ENCODE peak calls at places on chromosomes 16 and 17, in seven cellular contexts. A is neural progenitor cell; H is IMR-90; E is cardiac septum; Y is naive thymus-derived CD8-positive, alpha-beta T cell; S is stimulated activated CD8-positive, alpha-beta memory T cell treated with anti-CD3 and anti-CD28 coated beads, Interleukin-4, amount 100 ng/mL, for 1 hour; L is Kasumi-1. C is an unnamed sample.

GRCh38 chr17:21171309-21171922 is 42.5 kb downstream of the TMEM11 start:
- DNase-seq in A (no peak), H (no peak), Y (no peak), S (no peak), L (no peak), E (no peak), C (no peak)

GRCh38 chr17:67212231-67212630 is 32.8 kb downstream of the HELZ start:
- DNase-seq in A (no peak), H (peak; percentile 52), L (no peak), E (no peak), Y (no peak), S (no peak), C (no peak)

GRCh38 chr17:53032861-53033271 is 789.9 kb upstream of the KIF2B start:
- DNase-seq in L (peak; percentile 47), A (peak; percentile 87), Y (no peak), H (peak; percentile 0), S (no peak), E (no peak), C (no peak)

GRCh38 chr16:56269824-56270684 is 78.8 kb downstream of the GNAO1 start:
- DNase-seq in A (peak; percentile 20), S (no peak), Y (no peak), H (peak; percentile 86), E (peak; percentile 76), L (no peak), C (no peak)

GRCh38 chr17:59842901-59843652 is 49.7 kb downstream of the TUBD1 start:
- DNase-seq in L (no peak), Y (no peak), S (no peak), A (no peak), E (no peak), H (peak; percentile 97), C (no peak)

GRCh38 chr16:50631249-50631984 is 49.7 kb downstream of the SNX20 start:
- DNase-seq in S (no peak), E (no peak), H (no peak), A (no peak), Y (no peak), L (no peak), C (no peak)

GRCh38 chr17:48612854-48613691 is 2.0 kb downstream of the HOXB8 start:
- DNase-seq in A (peak; percentile 71), E (no peak), H (peak; percentile 61), S (no peak), L (no peak), Y (peak; percentile 61), C (no peak)

GRCh38 chr17:42135664-42136653 is 13.4 kb downstream of the HSPB9 start:
- DNase-seq in A (no peak), S (no peak), H (peak; percentile 85), E (peak; percentile 82), Y (no peak), L (peak; percentile 36), C (no peak)

GRCh38 chr16:19644877-19645276 is 73.2 kb downstream of the KNOP1 start:
- DNase-seq in L (no peak), H (peak; percentile 14), S (no peak), E (no peak), A (no peak), Y (no peak), C (no peak)

GRCh38 chr16:19898924-19899604 is 14.4 kb upstream of the GPRC5B start:
- DNase-seq in Y (peak; percentile 15), H (peak; percentile 46), A (peak; percentile 72), L (peak; percentile 1), S (no peak), E (no peak), C (no peak)

GRCh38 chr16:19323596-19323995 is 38.1 kb downstream of the CLEC19A start:
- DNase-seq in L (no peak), H (no peak), E (no peak), Y (no peak), A (no peak), S (no peak), C (no peak)

GRCh38 chr16:67182288-67182687 is 1.5 kb downstream of the MATCAP1 start:
- DNase-seq in E (no peak), Y (no peak), L (no peak), A (no peak), H (peak; percentile 23), S (no peak), C (no peak)

GRCh38 chr16:64982581-64982980 is 139.3 kb downstream of the CDH11 start:
- DNase-seq in H (peak; percentile 23), S (no peak), Y (no peak), A (no peak), L (no peak), E (no peak), C (no peak)

GRCh38 chr16:56807011-56807675 is 57.9 kb upstream of the SLC12A3 start:
- DNase-seq in L (no peak), H (peak; percentile 84), E (no peak), S (no peak), Y (no peak), A (no peak), C (no peak)

GRCh38 chr17:60300949-60301348 is 91.0 kb downstream of the USP32 start:
- DNase-seq in E (no peak), H (peak; percentile 13), S (no peak), L (no peak), A (no peak), Y (no peak), C (no peak)

GRCh38 chr17:59521465-59522126 is 43.8 kb upstream of the DHX40 start:
- DNase-seq in S (peak; percentile 8), A (peak; percentile 73), L (peak; percentile 64), E (peak; percentile 79), H (peak; percentile 59), Y (peak; percentile 56), C (no peak)

GRCh38 chr16:81457326-81458133 is 12.9 kb downstream of the CMIP start:
- DNase-seq in L (peak; percentile 61), A (no peak), H (peak; percentile 76), E (no peak), S (no peak), Y (no peak), C (no peak)

GRCh38 chr17:77619851-77620250 is 338.7 kb upstream of the TNRC6C start:
- DNase-seq in S (no peak), H (peak; percentile 86), A (no peak), Y (no peak), E (no peak), L (no peak), C (no peak)

GRCh38 chr17:81339502-81340296 is 44.6 kb upstream of the SLC38A10 start:
- DNase-seq in A (peak; percentile 61), S (no peak), L (no peak), H (no peak), E (no peak), Y (no peak), C (no peak)

GRCh38 chr17:66580178-66580577 is 254.7 kb upstream of the CACNG5 start:
- DNase-seq in H (peak; percentile 76), S (no peak), Y (no peak), A (peak; percentile 67), L (no peak), E (no peak), C (no peak)

GRCh38 chr17:74280093-74280513 is 6.1 kb downstream of the DNAI2 start:
- DNase-seq in H (no peak), E (no peak), L (no peak), Y (peak; percentile 49), S (no peak), A (no peak), C (no peak)

GRCh38 chr16:57906385-57907316 is 64.3 kb downstream of the CNGB1 start:
- DNase-seq in A (peak; percentile 62), Y (peak; percentile 5), S (no peak), E (no peak), L (no peak), H (no peak), C (no peak)

GRCh38 chr17:8611671-8612298 is 18.7 kb downstream of the MYH10 start:
- DNase-seq in S (no peak), H (peak; percentile 47), L (no peak), A (no peak), Y (no peak), E (no peak), C (no peak)

GRCh38 chr17:56506349-56506748 is 87.2 kb upstream of the NOG start:
- DNase-seq in L (no peak), A (no peak), Y (no peak), H (no peak), E (no peak), S (no peak), C (no peak)

GRCh38 chr16:87808108-87808507 is 42.3 kb upstream of the KLHDC4 start:
- DNase-seq in H (no peak), A (no peak), E (no peak), S (no peak), Y (no peak), L (no peak), C (no peak)

GRCh38 chr16:86401119-86401518 is 109.2 kb upstream of the FOXF1 start:
- DNase-seq in Y (no peak), L (no peak), S (no peak), H (no peak), E (no peak), A (no peak), C (no peak)

GRCh38 chr16:67150058-67150832 is 553 bp downstream of the B3GNT9 start:
- DNase-seq in H (peak; percentile 55), L (no peak), Y (no peak), S (no peak), A (peak; percentile 86), E (no peak), C (no peak)

GRCh38 chr16:81403601-81404391 is 40.8 kb upstream of the CMIP start:
- DNase-seq in A (peak; percentile 91), E (peak; percentile 95), L (peak; percentile 78), H (peak; percentile 53), Y (peak; percentile 83), S (peak; percentile 71), C (no peak)

C was measured in esophagus squamous epithelium.